ENCODE peak calls at places on chromosomes 3 and 15, in eight cellular contexts. X is foreskin fibroblast; P is skeletal muscle cell; W is prostate gland; Q is H1; B is naive thymus-derived CD4-positive, alpha-beta T cell; O is thoracic aorta; V is CD8-positive, alpha-beta memory T cell. G is an unnamed sample.

GRCh38 chr15:85618956-85619491 is 175.7 kb downstream of the KLHL25 start:
- DNase-seq in X (peak; percentile 92), P (peak; percentile 98), W (peak; percentile 47), Q (no peak), B (no peak), O (peak; percentile 73), V (peak; percentile 31), G (peak; percentile 19)

GRCh38 chr3:14235896-14236295 is 57.3 kb downstream of the LSM3 start:
- DNase-seq in X (peak; percentile 54), P (no peak), W (no peak), Q (no peak), B (no peak), O (no peak), V (no peak), G (no peak)

GRCh38 chr3:38446287-38446686 is 7.4 kb upstream of the ACVR2B start:
- DNase-seq in X (no peak), P (no peak), W (no peak), Q (no peak), B (no peak), O (no peak), V (no peak), G (no peak)

GRCh38 chr3:12969487-12969886 is 103.7 kb downstream of the IQSEC1 start:
- DNase-seq in X (no peak), P (no peak), W (no peak), Q (no peak), B (no peak), O (no peak), V (no peak), G (no peak)

GRCh38 chr3:4712109-4712508 is 219.0 kb downstream of the ITPR1 start:
- DNase-seq in X (no peak), P (no peak), W (peak; percentile 76), Q (no peak), B (no peak), O (no peak), V (no peak), G (no peak)

GRCh38 chr3:4988815-4989648 is 9.8 kb downstream of the BHLHE40 start:
- DNase-seq in X (no peak), P (peak; percentile 60), W (peak; percentile 88), Q (no peak), B (no peak), O (no peak), V (no peak), G (no peak)

GRCh38 chr3:168155207-168155785 is 59.6 kb upstream of the GOLIM4 start:
- DNase-seq in X (no peak), P (no peak), W (no peak), Q (no peak), B (no peak), O (no peak), V (no peak), G (no peak)

GRCh38 chr3:46685446-46685845 is 8.0 kb downstream of the ALS2CL start:
- DNase-seq in X (no peak), P (no peak), W (no peak), Q (no peak), B (no peak), O (no peak), V (no peak), G (no peak)

GRCh38 chr15:82129769-82130168 is 84.0 kb upstream of the MEX3B start:
- DNase-seq in X (peak; percentile 83), P (peak; percentile 90), W (no peak), Q (no peak), B (no peak), O (no peak), V (no peak), G (no peak)

GRCh38 chr3:114565201-114565600 is 271.4 kb downstream of the TIGIT start:
- DNase-seq in X (no peak), P (no peak), W (no peak), Q (no peak), B (no peak), O (no peak), V (no peak), G (no peak)

GRCh38 chr3:186152361-186152798 is 43.5 kb upstream of the ETV5 start:
- DNase-seq in X (no peak), P (no peak), W (no peak), Q (no peak), B (no peak), O (no peak), V (no peak), G (no peak)

GRCh38 chr15:75431682-75432081 is 19.8 kb downstream of the SIN3A start:
- DNase-seq in X (no peak), P (no peak), W (no peak), Q (no peak), B (no peak), O (no peak), V (no peak), G (no peak)

GRCh38 chr3:5021571-5022092 is 42.4 kb downstream of the BHLHE40 start:
- DNase-seq in X (peak; percentile 74), P (peak; percentile 33), W (no peak), Q (no peak), B (no peak), O (no peak), V (no peak), G (no peak)

GRCh38 chr3:134485075-134485536 is 679 bp downstream of the ANAPC13 start:
- DNase-seq in X (no peak), P (no peak), W (peak; percentile 11), Q (no peak), B (no peak), O (no peak), V (no peak), G (no peak)

GRCh38 chr3:107938128-107938527 is 152.7 kb downstream of the CD47 start:
- DNase-seq in X (no peak), P (no peak), W (peak; percentile 14), Q (no peak), B (peak; percentile 7), O (no peak), V (no peak), G (no peak)

GRCh38 chr3:187667526-187667925 is 2.7 kb downstream of the SST start:
- DNase-seq in X (no peak), P (no peak), W (no peak), Q (no peak), B (no peak), O (no peak), V (no peak), G (no peak)

GRCh38 chr15:41945221-41945620 is 27.1 kb downstream of the EHD4 start:
- DNase-seq in X (no peak), P (no peak), W (no peak), Q (no peak), B (no peak), O (no peak), V (no peak), G (no peak)

GRCh38 chr3:127019449-127019848 is 36.5 kb downstream of the PLXNA1 start:
- DNase-seq in X (peak; percentile 51), P (no peak), W (peak; percentile 14), Q (no peak), B (no peak), O (no peak), V (no peak), G (no peak)

GRCh38 chr15:93088981-93089854 is at the start of gene RGMA:
- DNase-seq in X (no peak), P (no peak), W (no peak), Q (peak; percentile 71), B (no peak), O (no peak), V (no peak), G (no peak)

GRCh38 chr15:78396976-78397375 is 41.0 kb upstream of the IREB2 start:
- DNase-seq in X (peak; percentile 45), P (no peak), W (peak; percentile 46), Q (peak; percentile 71), B (no peak), O (no peak), V (no peak), G (no peak)

GRCh38 chr15:84832446-84833040 is 15.4 kb downstream of the ALPK3 start:
- DNase-seq in X (no peak), P (no peak), W (no peak), Q (no peak), B (no peak), O (no peak), V (no peak), G (no peak)

GRCh38 chr3:157088133-157088488 is 71.8 kb downstream of the CCNL1 start:
- DNase-seq in X (no peak), P (no peak), W (no peak), Q (no peak), B (no peak), O (no peak), V (no peak), G (no peak)
- H3K4me3 ChIP-seq in X (peak overlapping the region; percentile 58), P (peak overlapping the region; percentile 54), W (peak overlapping the region; percentile 40), Q (peak overlapping the region; percentile 62), B (peak overlapping the region; percentile 84), O (peak overlapping the region; percentile 88), V (no peak overlapping the region), G (peak overlapping the region; percentile 65)

DNA sequence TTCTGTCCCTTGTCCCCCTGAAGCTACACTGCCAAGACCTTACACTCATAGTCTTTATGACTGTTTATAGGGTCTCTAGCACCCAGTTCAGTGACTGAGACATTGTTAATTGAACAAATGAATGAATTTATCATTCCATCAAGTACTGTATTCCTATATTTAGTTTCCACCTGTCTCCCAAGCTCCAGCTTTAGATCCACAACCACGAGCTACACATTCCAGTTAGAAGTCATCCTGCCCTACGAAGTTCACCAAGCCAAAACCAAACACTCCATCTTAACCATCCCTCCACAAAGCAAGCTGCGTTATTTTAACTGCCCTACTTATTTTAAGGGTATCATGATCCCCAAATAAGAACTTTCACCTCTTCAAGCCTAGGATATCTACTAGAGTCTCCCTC is 31.3 kb downstream of the TNIK start:
- DNase-seq in X (no peak), P (no peak), W (no peak), Q (no peak), B (no peak), O (no peak), V (no peak), G (no peak)
- H3K4me3 ChIP-seq in X (no peak overlapping the region), P (no peak overlapping the region), W (no peak overlapping the region), Q (peak overlapping the region; percentile 7), B (no peak overlapping the region), O (no peak overlapping the region), V (no peak overlapping the region), G (no peak overlapping the region)

DNA sequence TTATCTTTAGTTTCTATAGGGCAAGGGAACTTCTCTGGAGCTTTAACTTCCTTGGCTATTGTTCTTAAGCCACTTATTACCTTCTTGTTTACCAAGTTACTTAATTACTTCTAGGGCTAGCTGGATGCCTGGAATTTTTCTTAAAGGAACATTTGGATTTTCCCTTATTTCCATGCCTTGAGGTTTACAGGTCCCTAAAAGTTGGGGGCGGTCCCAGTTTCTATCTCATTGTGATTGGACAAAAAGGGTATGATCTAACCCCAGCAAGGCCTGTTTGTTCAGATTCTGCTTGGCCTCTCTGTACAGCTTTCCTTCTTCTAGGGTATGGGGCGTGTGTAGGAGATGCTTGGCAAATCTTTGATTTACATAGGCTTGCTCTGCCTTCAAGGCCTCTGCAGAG is 17.4 kb downstream of the PDHB start:
- DNase-seq in X (no peak), P (no peak), W (no peak), Q (no peak), B (no peak), O (no peak), V (no peak), G (no peak)
- H3K4me3 ChIP-seq in X (no peak overlapping the region), P (no peak overlapping the region), W (no peak overlapping the region), Q (no peak overlapping the region), B (no peak overlapping the region), O (no peak overlapping the region), V (no peak overlapping the region), G (no peak overlapping the region)

DNA sequence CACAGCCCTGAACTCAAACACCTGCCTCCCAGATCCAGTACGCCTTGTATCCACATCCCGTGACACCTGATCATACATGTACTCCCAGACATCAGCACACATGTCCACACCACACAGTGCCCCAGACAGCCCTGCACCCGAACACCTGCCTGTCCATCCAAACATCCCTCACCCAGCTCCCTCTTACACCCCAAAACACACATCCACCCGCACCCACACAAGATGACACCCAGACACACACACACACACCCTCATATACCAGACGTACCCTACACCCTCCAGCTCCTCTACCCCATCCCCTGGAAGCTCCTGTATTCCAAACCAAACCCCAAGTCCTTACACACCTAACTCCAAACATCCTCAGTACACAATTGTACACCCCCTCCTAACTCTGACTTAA is 735 bp downstream of the CAMK1 start:
- DNase-seq in X (no peak), P (no peak), W (no peak), Q (no peak), B (no peak), O (no peak), V (no peak), G (no peak)
- H3K4me3 ChIP-seq in X (peak overlapping the region; percentile 67), P (peak overlapping the region; percentile 62), W (peak overlapping the region; percentile 68), Q (peak overlapping the region; percentile 68), B (no peak overlapping the region), O (peak overlapping the region; percentile 89), V (no peak overlapping the region), G (peak overlapping the region; percentile 41)

G was measured in GM12864.